ENCODE peak calls at places on chromosomes 5 and 9, in six cellular contexts. Y, U, G, Q, K and C are unnamed samples.

GRCh38 chr5:151628112-151628823 is 37.1 kb upstream of the FAT2 start:
- DNase-seq in Y (no peak), U (peak; percentile 22), G (no peak), Q (no peak), K (no peak), C (peak; percentile 25)

GRCh38 chr9:127557466-127557869 is 54.6 kb upstream of the STXBP1 start:
- DNase-seq in Y (no peak), U (no peak), G (no peak), Q (no peak), K (peak; percentile 56), C (no peak)

GRCh38 chr9:14031761-14032279 is 282.1 kb downstream of the NFIB start:
- DNase-seq in Y (no peak), U (peak; percentile 19), G (no peak), Q (no peak), K (no peak), C (no peak)

GRCh38 chr5:111922344-111922743 is 165.3 kb upstream of the NREP start:
- DNase-seq in Y (no peak), U (no peak), G (no peak), Q (no peak), K (no peak), C (no peak)

GRCh38 chr5:56126487-56127179 is 106.5 kb downstream of the ANKRD55 start:
- DNase-seq in Y (no peak), U (peak; percentile 43), G (no peak), Q (peak; percentile 31), K (peak; percentile 66), C (no peak)

GRCh38 chr9:19781240-19781639 is 7.6 kb downstream of the SLC24A2 start:
- DNase-seq in Y (no peak), U (no peak), G (no peak), Q (no peak), K (no peak), C (no peak)

GRCh38 chr5:180802325-180803180 is at the start of gene MGAT1:
- DNase-seq in Y (peak; percentile 73), U (peak; percentile 84), G (peak; percentile 75), Q (peak; percentile 36), K (peak; percentile 74), C (peak; percentile 52)

GRCh38 chr5:126884269-126884819 is 107.4 kb downstream of the LMNB1 start:
- DNase-seq in Y (peak; percentile 69), U (peak; percentile 91), G (no peak), Q (no peak), K (peak; percentile 88), C (peak; percentile 80)

GRCh38 chr9:38178282-38178681 is 109.3 kb upstream of the SHB start:
- DNase-seq in Y (no peak), U (no peak), G (no peak), Q (no peak), K (peak; percentile 77), C (no peak)

GRCh38 chr9:22416692-22417060 is 29.9 kb upstream of the DMRTA1 start:
- DNase-seq in Y (no peak), U (peak; percentile 39), G (no peak), Q (no peak), K (peak; percentile 62), C (no peak)

GRCh38 chr9:35521708-35522107 is 31.8 kb downstream of the RUSC2 start:
- DNase-seq in Y (no peak), U (peak; percentile 84), G (no peak), Q (no peak), K (no peak), C (no peak)

GRCh38 chr5:459562-460412 is 16.8 kb downstream of the EXOC3 start:
- DNase-seq in Y (no peak), U (no peak), G (no peak), Q (no peak), K (no peak), C (no peak)

GRCh38 chr9:93366119-93366447 is 85.4 kb upstream of the FAM120A start:
- DNase-seq in Y (no peak), U (no peak), G (no peak), Q (no peak), K (no peak), C (no peak)

GRCh38 chr9:34990908-34991832 is 1.6 kb downstream of the DNAJB5 start:
- DNase-seq in Y (no peak), U (no peak), G (no peak), Q (no peak), K (no peak), C (no peak)

GRCh38 chr9:120583958-120584369 is 4.0 kb upstream of the CDK5RAP2 start:
- DNase-seq in Y (peak; percentile 91), U (peak; percentile 75), G (no peak), Q (peak; percentile 42), K (peak; percentile 91), C (peak; percentile 80)

GRCh38 chr9:86734762-86735161 is 212.5 kb downstream of the GAS1 start:
- DNase-seq in Y (peak; percentile 66), U (peak; percentile 64), G (no peak), Q (no peak), K (peak; percentile 57), C (no peak)

GRCh38 chr5:149646564-149646963 is 65.3 kb downstream of the ARHGEF37 start:
- DNase-seq in Y (no peak), U (peak; percentile 29), G (no peak), Q (no peak), K (peak; percentile 50), C (no peak)

GRCh38 chr5:76787237-76787636 is 31.6 kb upstream of the F2RL1 start:
- DNase-seq in Y (no peak), U (peak; percentile 100), G (no peak), Q (no peak), K (peak; percentile 72), C (no peak)